ENCODE peak calls at places on chromosomes 4 and X, in four cellular contexts. One of them, this sample, is unnamed.

GRCh38 chrX:136112781-136113180 is 34.6 kb upstream of the FHL1 start:
- DNase-seq in CD8-positive, alpha-beta memory T cell: no peak
- DNase-seq in hepatocyte: no peak
- DNase-seq in tibial artery: no peak
- DNase-seq in this sample: no peak

GRCh38 chr4:180398564-180398963 is 1844.6 kb upstream of the TENM3 start:
- DNase-seq in CD8-positive, alpha-beta memory T cell: no peak
- DNase-seq in hepatocyte: no peak
- DNase-seq in tibial artery: no peak
- DNase-seq in this sample: no peak

GRCh38 chr4:19214591-19214990 is 1037.1 kb upstream of the SLIT2 start:
- DNase-seq in CD8-positive, alpha-beta memory T cell: no peak
- DNase-seq in hepatocyte: peak; percentile 10
- DNase-seq in tibial artery: no peak
- DNase-seq in this sample: no peak

GRCh38 chrX:134803551-134804183 is 145.4 kb upstream of the PLAC1 start:
- DNase-seq in CD8-positive, alpha-beta memory T cell: peak; percentile 34
- DNase-seq in hepatocyte: no peak
- DNase-seq in tibial artery: no peak
- DNase-seq in this sample: no peak

GRCh38 chr4:22986881-22987280 is 294.1 kb downstream of the GBA3 start:
- DNase-seq in CD8-positive, alpha-beta memory T cell: no peak
- DNase-seq in hepatocyte: no peak
- DNase-seq in tibial artery: no peak
- DNase-seq in this sample: no peak

GRCh38 chrX:332916-333610 is 14.5 kb upstream of the GTPBP6 start:
- DNase-seq in CD8-positive, alpha-beta memory T cell: no peak
- DNase-seq in hepatocyte: no peak
- DNase-seq in tibial artery: no peak
- DNase-seq in this sample: no peak

GRCh38 chrX:48472851-48473717 is 2.9 kb upstream of the FTSJ1 start:
- DNase-seq in CD8-positive, alpha-beta memory T cell: no peak
- DNase-seq in hepatocyte: no peak
- DNase-seq in tibial artery: no peak
- DNase-seq in this sample: no peak

GRCh38 chrX:45751156-45751555 is 550.5 kb upstream of the DIPK2B start:
- DNase-seq in CD8-positive, alpha-beta memory T cell: no peak
- DNase-seq in hepatocyte: no peak
- DNase-seq in tibial artery: no peak
- DNase-seq in this sample: peak; percentile 1

GRCh38 chr4:6322761-6323566 is 53.3 kb downstream of the WFS1 start:
- DNase-seq in CD8-positive, alpha-beta memory T cell: no peak
- DNase-seq in hepatocyte: no peak
- DNase-seq in tibial artery: no peak
- DNase-seq in this sample: no peak

GRCh38 chr4:180565856-180566431 is 1677.3 kb upstream of the TENM3 start:
- DNase-seq in CD8-positive, alpha-beta memory T cell: no peak
- DNase-seq in hepatocyte: no peak
- DNase-seq in tibial artery: no peak
- DNase-seq in this sample: no peak

GRCh38 chr4:105644270-105644669 is 64.2 kb downstream of the INTS12 start:
- DNase-seq in CD8-positive, alpha-beta memory T cell: no peak
- DNase-seq in hepatocyte: no peak
- DNase-seq in tibial artery: no peak
- DNase-seq in this sample: no peak

GRCh38 chrX:115719171-115719570 is 158.2 kb downstream of the PLS3 start:
- DNase-seq in CD8-positive, alpha-beta memory T cell: no peak
- DNase-seq in hepatocyte: no peak
- DNase-seq in tibial artery: no peak
- DNase-seq in this sample: no peak

GRCh38 chr4:73508651-73509050 is 27.1 kb downstream of the AFM start:
- DNase-seq in CD8-positive, alpha-beta memory T cell: no peak
- DNase-seq in hepatocyte: no peak
- DNase-seq in tibial artery: no peak
- DNase-seq in this sample: no peak

GRCh38 chr4:140254656-140255299 is 100.8 kb upstream of the MAML3 start:
- DNase-seq in CD8-positive, alpha-beta memory T cell: no peak
- DNase-seq in hepatocyte: peak; percentile 49
- DNase-seq in tibial artery: no peak
- DNase-seq in this sample: peak; percentile 37

GRCh38 chrX:99413317-99413716 is 996.8 kb downstream of the PCDH19 start:
- DNase-seq in CD8-positive, alpha-beta memory T cell: no peak
- DNase-seq in hepatocyte: no peak
- DNase-seq in tibial artery: no peak
- DNase-seq in this sample: no peak

GRCh38 chr4:39308576-39308975 is 57.6 kb downstream of the RFC1 start:
- DNase-seq in CD8-positive, alpha-beta memory T cell: no peak
- DNase-seq in hepatocyte: no peak
- DNase-seq in tibial artery: no peak
- DNase-seq in this sample: peak; percentile 72

GRCh38 chr4:73740353-73740778 is at the start of gene CXCL8:
- DNase-seq in CD8-positive, alpha-beta memory T cell: no peak
- DNase-seq in hepatocyte: peak; percentile 24
- DNase-seq in tibial artery: peak; percentile 71
- DNase-seq in this sample: peak; percentile 94

GRCh38 chr4:36206586-36206985 is 37.7 kb downstream of the ARAP2 start:
- DNase-seq in CD8-positive, alpha-beta memory T cell: no peak
- DNase-seq in hepatocyte: no peak
- DNase-seq in tibial artery: no peak
- DNase-seq in this sample: no peak

GRCh38 chr4:15945516-15945915 is 7.0 kb upstream of the FGFBP1 start:
- DNase-seq in CD8-positive, alpha-beta memory T cell: no peak
- DNase-seq in hepatocyte: peak; percentile 53
- DNase-seq in tibial artery: no peak
- DNase-seq in this sample: no peak

GRCh38 chrX:7062276-7062675 is 85.2 kb upstream of the STS start:
- DNase-seq in CD8-positive, alpha-beta memory T cell: no peak
- DNase-seq in hepatocyte: no peak
- DNase-seq in tibial artery: no peak
- DNase-seq in this sample: peak; percentile 1

GRCh38 chr4:67084801-67085200 is 460.5 kb downstream of the CENPC start:
- DNase-seq in CD8-positive, alpha-beta memory T cell: no peak
- DNase-seq in hepatocyte: no peak
- DNase-seq in tibial artery: no peak
- DNase-seq in this sample: no peak

DNA sequence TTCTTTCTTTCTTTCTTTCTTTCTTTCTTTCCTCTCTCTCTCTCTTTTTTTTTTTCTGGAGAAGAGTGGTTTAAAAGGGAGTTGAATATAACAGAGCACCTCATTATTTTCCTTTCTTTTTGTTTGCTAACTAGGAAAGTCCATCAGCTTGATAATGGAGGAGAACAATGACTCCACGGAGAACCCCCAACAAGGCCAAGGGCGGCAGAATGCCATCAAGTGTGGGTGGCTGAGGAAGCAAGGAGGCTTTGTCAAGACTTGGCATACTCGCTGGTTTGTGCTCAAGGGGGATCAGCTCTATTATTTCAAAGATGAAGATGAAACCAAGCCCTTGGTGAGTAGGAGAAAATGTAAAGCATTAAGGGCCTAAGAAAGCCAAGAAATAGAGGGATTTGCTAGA is 95.4 kb downstream of the ARHGAP24 start:
- DNase-seq in CD8-positive, alpha-beta memory T cell: no peak
- DNase-seq in hepatocyte: no peak
- DNase-seq in tibial artery: no peak
- DNase-seq in this sample: no peak
- H3K4me1 ChIP-seq in CD8-positive, alpha-beta memory T cell: no peaks in the 10 kb centered on the region
- H3K4me1 ChIP-seq in hepatocyte: no peaks in the 10 kb centered on the region
- H3K4me1 ChIP-seq in tibial artery: no peaks in the 10 kb centered on the region
- H3K4me1 ChIP-seq in this sample: no peaks in the 10 kb centered on the region

DNA sequence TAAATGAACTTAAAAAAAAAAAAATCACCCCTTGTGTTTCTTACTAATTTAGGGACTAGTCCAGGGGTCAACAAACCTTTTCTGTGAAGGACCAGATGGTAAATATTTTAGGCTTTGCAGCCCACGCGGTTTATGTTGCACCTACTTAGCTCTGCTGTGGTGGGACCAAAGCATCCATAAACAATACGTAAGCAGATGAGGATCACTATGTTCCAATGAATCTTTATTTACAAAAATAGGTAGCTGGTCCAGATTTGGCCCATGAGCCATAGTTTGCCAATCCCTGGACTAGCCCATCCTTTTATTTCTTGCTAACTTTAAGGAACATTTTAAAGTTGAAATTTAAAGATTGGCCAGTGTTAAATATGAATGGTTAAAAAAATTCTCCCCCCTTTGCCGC is 95.3 kb downstream of the AFF1 start:
- DNase-seq in CD8-positive, alpha-beta memory T cell: no peak
- DNase-seq in hepatocyte: no peak
- DNase-seq in tibial artery: no peak
- DNase-seq in this sample: no peak
- H3K4me1 ChIP-seq in CD8-positive, alpha-beta memory T cell: peaks cover 44% of the 10 kb centered on the region
- H3K4me1 ChIP-seq in hepatocyte: peaks cover 51% of the 10 kb centered on the region
- H3K4me1 ChIP-seq in tibial artery: peaks cover 87% of the 10 kb centered on the region
- H3K4me1 ChIP-seq in this sample: peaks cover 62% of the 10 kb centered on the region

GRCh38 chrX:2705036-2705435 is 13.9 kb downstream of the CD99 start:
- DNase-seq in CD8-positive, alpha-beta memory T cell: no peak
- DNase-seq in hepatocyte: no peak
- DNase-seq in tibial artery: peak; percentile 59
- DNase-seq in this sample: peak; percentile 65
- H3K4me1 ChIP-seq in CD8-positive, alpha-beta memory T cell: peaks cover 88% of the 10 kb centered on the region
- H3K4me1 ChIP-seq in hepatocyte: peaks cover 47% of the 10 kb centered on the region
- H3K4me1 ChIP-seq in tibial artery: peaks cover 46% of the 10 kb centered on the region
- H3K4me1 ChIP-seq in this sample: peaks cover 73% of the 10 kb centered on the region

DNA sequence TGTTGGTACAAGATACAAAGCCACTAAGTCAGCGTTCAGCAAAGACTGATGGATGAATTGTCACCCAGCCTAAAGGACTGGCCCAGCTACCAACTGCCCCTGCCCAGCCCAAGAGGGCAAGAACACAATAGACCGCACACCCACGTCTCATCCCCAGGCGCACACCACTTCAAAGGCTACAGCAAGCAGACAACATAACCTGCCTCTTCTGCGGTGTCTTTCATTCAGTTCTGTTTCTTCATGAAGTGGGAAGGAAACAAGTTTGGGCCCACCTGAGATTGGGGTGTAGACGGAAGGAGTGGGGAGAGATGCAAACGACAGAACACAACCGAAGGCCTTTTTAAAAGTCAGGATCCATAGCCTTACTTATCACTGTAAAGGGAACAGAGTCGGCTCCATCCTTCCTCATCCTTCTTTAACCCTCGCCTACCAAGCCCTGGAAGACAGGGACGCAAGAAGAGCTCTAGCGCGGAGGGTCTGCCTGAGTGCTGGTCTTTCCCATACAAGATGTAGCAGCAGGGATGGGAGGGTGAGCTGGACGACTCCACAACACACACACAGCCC is 691 bp downstream of the SCARB2 start:
- DNase-seq in CD8-positive, alpha-beta memory T cell: peak; percentile 80
- DNase-seq in hepatocyte: no peak
- DNase-seq in tibial artery: no peak
- DNase-seq in this sample: peak; percentile 45
- H3K4me1 ChIP-seq in CD8-positive, alpha-beta memory T cell: peaks cover 35% of the 10 kb centered on the region
- H3K4me1 ChIP-seq in hepatocyte: peaks cover 56% of the 10 kb centered on the region
- H3K4me1 ChIP-seq in tibial artery: peaks cover 65% of the 10 kb centered on the region
- H3K4me1 ChIP-seq in this sample: peaks cover 39% of the 10 kb centered on the region

GRCh38 chr4:81512371-81512770 is 40.7 kb upstream of the RASGEF1B start:
- DNase-seq in CD8-positive, alpha-beta memory T cell: no peak
- DNase-seq in hepatocyte: no peak
- DNase-seq in tibial artery: no peak
- DNase-seq in this sample: no peak

GRCh38 chr4:81509822-81510221 is 38.1 kb upstream of the RASGEF1B start:
- DNase-seq in CD8-positive, alpha-beta memory T cell: no peak
- DNase-seq in hepatocyte: no peak
- DNase-seq in tibial artery: no peak
- DNase-seq in this sample: no peak

GRCh38 chr4:81510643-81511189 is 39.0 kb upstream of the RASGEF1B start:
- DNase-seq in CD8-positive, alpha-beta memory T cell: no peak
- DNase-seq in hepatocyte: no peak
- DNase-seq in tibial artery: no peak
- DNase-seq in this sample: no peak

GRCh38 chr4:81516241-81516640 is 44.5 kb upstream of the RASGEF1B start:
- DNase-seq in CD8-positive, alpha-beta memory T cell: no peak
- DNase-seq in hepatocyte: no peak
- DNase-seq in tibial artery: no peak
- DNase-seq in this sample: no peak

GRCh38 chr4:81512945-81513584 is 41.4 kb upstream of the RASGEF1B start:
- DNase-seq in CD8-positive, alpha-beta memory T cell: no peak
- DNase-seq in hepatocyte: no peak
- DNase-seq in tibial artery: no peak
- DNase-seq in this sample: no peak
- H3K4me1 ChIP-seq in CD8-positive, alpha-beta memory T cell: no peaks in the 10 kb centered on the region
- H3K4me1 ChIP-seq in hepatocyte: no peaks in the 10 kb centered on the region
- H3K4me1 ChIP-seq in tibial artery: no peaks in the 10 kb centered on the region
- H3K4me1 ChIP-seq in this sample: no peaks in the 10 kb centered on the region

GRCh38 chr4:78661086-78661690 is 109.6 kb downstream of the ANXA3 start:
- DNase-seq in CD8-positive, alpha-beta memory T cell: no peak
- DNase-seq in hepatocyte: no peak
- DNase-seq in tibial artery: no peak
- DNase-seq in this sample: no peak
- H3K4me1 ChIP-seq in CD8-positive, alpha-beta memory T cell: peaks cover 17% of the 10 kb centered on the region
- H3K4me1 ChIP-seq in hepatocyte: peaks cover 17% of the 10 kb centered on the region
- H3K4me1 ChIP-seq in tibial artery: peaks cover 4% of the 10 kb centered on the region
- H3K4me1 ChIP-seq in this sample: peaks cover 67% of the 10 kb centered on the region

GRCh38 chrX:2841511-2841910 is 12.8 kb downstream of the GYG2 start:
- DNase-seq in CD8-positive, alpha-beta memory T cell: no peak
- DNase-seq in hepatocyte: no peak
- DNase-seq in tibial artery: no peak
- DNase-seq in this sample: no peak

GRCh38 chrX:2840961-2841360 is 12.2 kb downstream of the GYG2 start:
- DNase-seq in CD8-positive, alpha-beta memory T cell: no peak
- DNase-seq in hepatocyte: no peak
- DNase-seq in tibial artery: no peak
- DNase-seq in this sample: no peak

DNA sequence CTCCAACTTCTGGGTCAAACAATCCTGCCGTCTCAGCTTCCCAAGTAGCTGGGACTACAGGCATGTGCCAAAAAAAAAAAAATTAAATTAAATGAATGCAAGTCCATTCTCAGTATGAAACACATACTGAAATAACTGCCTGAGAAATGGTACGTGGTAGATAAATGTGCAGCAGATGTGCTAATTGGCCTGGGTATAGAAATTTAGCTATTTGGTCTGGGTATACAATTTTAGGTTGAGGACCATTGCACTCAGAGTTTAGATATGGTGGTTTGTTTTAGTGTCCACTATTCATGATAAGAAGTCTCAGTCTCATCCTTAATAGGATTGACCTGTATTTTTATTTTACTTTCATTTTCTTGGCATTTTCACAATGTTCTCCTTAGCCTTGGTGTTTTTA is 9.2 kb downstream of the GYG2 start:
- DNase-seq in CD8-positive, alpha-beta memory T cell: no peak
- DNase-seq in hepatocyte: no peak
- DNase-seq in tibial artery: no peak
- DNase-seq in this sample: no peak
- H3K4me1 ChIP-seq in CD8-positive, alpha-beta memory T cell: no peaks in the 10 kb centered on the region
- H3K4me1 ChIP-seq in hepatocyte: no peaks in the 10 kb centered on the region
- H3K4me1 ChIP-seq in tibial artery: no peaks in the 10 kb centered on the region
- H3K4me1 ChIP-seq in this sample: no peaks in the 10 kb centered on the region

GRCh38 chr4:13921805-13922204 is 294.3 kb upstream of the BOD1L1 start:
- DNase-seq in CD8-positive, alpha-beta memory T cell: no peak
- DNase-seq in hepatocyte: peak; percentile 17
- DNase-seq in tibial artery: no peak
- DNase-seq in this sample: no peak

GRCh38 chr4:13920111-13920875 is 292.8 kb upstream of the BOD1L1 start:
- DNase-seq in CD8-positive, alpha-beta memory T cell: no peak
- DNase-seq in hepatocyte: no peak
- DNase-seq in tibial artery: no peak
- DNase-seq in this sample: no peak

GRCh38 chr4:13922459-13922858 is 294.9 kb upstream of the BOD1L1 start:
- DNase-seq in CD8-positive, alpha-beta memory T cell: no peak
- DNase-seq in hepatocyte: no peak
- DNase-seq in tibial artery: no peak
- DNase-seq in this sample: no peak

GRCh38 chr4:13920901-13921300 is 293.4 kb upstream of the BOD1L1 start:
- DNase-seq in CD8-positive, alpha-beta memory T cell: no peak
- DNase-seq in hepatocyte: peak; percentile 73
- DNase-seq in tibial artery: peak; percentile 29
- DNase-seq in this sample: peak; percentile 93

GRCh38 chr4:13922873-13923645 is 295.5 kb upstream of the BOD1L1 start:
- DNase-seq in CD8-positive, alpha-beta memory T cell: no peak
- DNase-seq in hepatocyte: no peak
- DNase-seq in tibial artery: no peak
- DNase-seq in this sample: no peak
- H3K4me1 ChIP-seq in CD8-positive, alpha-beta memory T cell: no peaks in the 10 kb centered on the region
- H3K4me1 ChIP-seq in hepatocyte: peaks cover 3% of the 10 kb centered on the region
- H3K4me1 ChIP-seq in tibial artery: peaks cover 4% of the 10 kb centered on the region
- H3K4me1 ChIP-seq in this sample: peaks cover 7% of the 10 kb centered on the region